ENCODE peak calls at places on chromosomes 2 and 18, in six cellular contexts. S is stimulated activated CD4-positive, alpha-beta T cell treated with anti-CD3 and anti-CD28 coated beads, Interleukin-1b, Interleukin-23, amount 100 ng/mL, for 24 hours; A is stimulated activated CD8-positive, alpha-beta memory T cell treated with anti-CD3 and anti-CD28 coated beads, Interleukin-2, amount 100 ng/mL, for 48 hours; I is A673; U is H7; X is activated naive CD4-positive, alpha-beta T cell treated with anti-CD3 and anti-CD28 coated beads, Interleukin-2, amount 10 ng/mL, durations not matched to agents 7 days and 5 days. G is an unnamed sample.

GRCh38 chr2:239671471-239671870 is 270.7 kb upstream of the HDAC4 start:
- DNase-seq in S (no peak), A (no peak), I (no peak), U (no peak), X (no peak), G (no peak)

GRCh38 chr18:74259332-74259731 is 32.4 kb downstream of the CYB5A start:
- DNase-seq in S (no peak), A (no peak), I (no peak), U (no peak), X (no peak), G (no peak)

GRCh38 chr18:23099621-23100020 is 35.7 kb upstream of the CABLES1 start:
- DNase-seq in S (no peak), A (no peak), I (no peak), U (no peak), X (no peak), G (no peak)

GRCh38 chr2:72934683-72935610 is 17.6 kb downstream of the EMX1 start:
- DNase-seq in S (no peak), A (no peak), I (peak; percentile 22), U (peak; percentile 90), X (no peak), G (no peak)

GRCh38 chr2:67986258-67986657 is 76.5 kb downstream of the C1D start:
- DNase-seq in S (no peak), A (no peak), I (no peak), U (no peak), X (no peak), G (no peak)

GRCh38 chr18:58287626-58288289 is 243.7 kb downstream of the NEDD4L start:
- DNase-seq in S (no peak), A (no peak), I (no peak), U (no peak), X (no peak), G (no peak)

GRCh38 chr18:6781846-6782245 is 52.3 kb downstream of the ARHGAP28 start:
- DNase-seq in S (no peak), A (no peak), I (no peak), U (no peak), X (no peak), G (no peak)

GRCh38 chr2:88540346-88540745 is 86.9 kb downstream of the EIF2AK3 start:
- DNase-seq in S (no peak), A (no peak), I (no peak), U (no peak), X (no peak), G (no peak)

GRCh38 chr18:46756559-46757201 is at the start of gene ST8SIA5:
- DNase-seq in S (no peak), A (no peak), I (peak; percentile 58), U (peak; percentile 91), X (no peak), G (no peak)

GRCh38 chr2:118668431-118669424 is 178.7 kb downstream of the EN1 start:
- DNase-seq in S (no peak), A (no peak), I (no peak), U (no peak), X (no peak), G (no peak)

GRCh38 chr2:200129756-200130462 is 174.5 kb downstream of the MAIP1 start:
- DNase-seq in S (no peak), A (no peak), I (no peak), U (no peak), X (no peak), G (no peak)

GRCh38 chr18:63646916-63647315 is 2.9 kb upstream of the SERPINB4 start:
- DNase-seq in S (no peak), A (no peak), I (no peak), U (no peak), X (no peak), G (no peak)

GRCh38 chr2:224722777-224723176 is 6.6 kb upstream of the CCDC195 start:
- DNase-seq in S (no peak), A (no peak), I (no peak), U (no peak), X (no peak), G (no peak)

GRCh38 chr2:190481339-190481738 is 53.2 kb downstream of the NEMP2 start:
- DNase-seq in S (no peak), A (no peak), I (no peak), U (no peak), X (no peak), G (no peak)

GRCh38 chr18:34494359-34494696 is 215.8 kb upstream of the DTNA start:
- DNase-seq in S (no peak), A (no peak), I (no peak), U (no peak), X (no peak), G (no peak)

GRCh38 chr2:157233506-157233905 is 24.0 kb upstream of the GALNT5 start:
- DNase-seq in S (no peak), A (no peak), I (no peak), U (no peak), X (no peak), G (no peak)

GRCh38 chr2:151363709-151364108 is 6.3 kb downstream of the TNFAIP6 start:
- DNase-seq in S (no peak), A (no peak), I (no peak), U (no peak), X (no peak), G (peak; percentile 43)

GRCh38 chr2:215536476-215536875 is 100.6 kb upstream of the FN1 start:
- DNase-seq in S (no peak), A (no peak), I (peak; percentile 87), U (no peak), X (no peak), G (no peak)

GRCh38 chr2:219643788-219644398 is 16.5 kb downstream of the SLC4A3 start:
- DNase-seq in S (no peak), A (no peak), I (no peak), U (no peak), X (no peak), G (no peak)

GRCh38 chr2:209426432-209426831 is 2.6 kb downstream of the MAP2 start:
- DNase-seq in S (no peak), A (no peak), I (no peak), U (peak; percentile 30), X (no peak), G (no peak)

G was measured in tibial nerve.